ENCODE peak calls at places on chromosomes 3 and 15, in five cellular contexts. R is CD8-positive, alpha-beta T cell; Q is T-helper 1 cell; I is epithelial cell of esophagus; M is HTR-8/SVneo. W is an unnamed sample.

GRCh38 chr15:65326109-65326508 is 21.6 kb downstream of the RNU5B-1 start:
- DNase-seq in R (no peak), Q (no peak), I (peak; percentile 31), M (no peak), W (no peak)

GRCh38 chr3:177060492-177060891 is 136.8 kb downstream of the TBL1XR1 start:
- DNase-seq in R (peak; percentile 20), Q (no peak), I (no peak), M (no peak), W (no peak)

GRCh38 chr3:150345021-150345538 is 63.0 kb upstream of the TSC22D2 start:
- DNase-seq in R (no peak), Q (no peak), I (peak; percentile 99), M (peak; percentile 69), W (peak; percentile 71)

GRCh38 chr15:76799760-76800159 is 105.4 kb downstream of the SCAPER start:
- DNase-seq in R (no peak), Q (no peak), I (peak; percentile 83), M (peak; percentile 17), W (no peak)

GRCh38 chr3:11290743-11291680 is 18.8 kb downstream of the ATG7 start:
- DNase-seq in R (peak; percentile 41), Q (no peak), I (peak; percentile 53), M (no peak), W (peak; percentile 51)

GRCh38 chr15:100861511-100861991 is 18.1 kb upstream of the ALDH1A3 start:
- DNase-seq in R (no peak), Q (no peak), I (no peak), M (no peak), W (no peak)

GRCh38 chr15:60421544-60421943 is 23.8 kb upstream of the ANXA2 start:
- DNase-seq in R (no peak), Q (no peak), I (peak; percentile 65), M (no peak), W (no peak)

GRCh38 chr3:128619146-128619890 is 31.3 kb downstream of the RPN1 start:
- DNase-seq in R (no peak), Q (no peak), I (peak; percentile 90), M (no peak), W (peak; percentile 14)

GRCh38 chr3:127473244-127474024 is 117.1 kb downstream of the TPRA1 start:
- DNase-seq in R (no peak), Q (no peak), I (peak; percentile 34), M (peak; percentile 25), W (no peak)

GRCh38 chr15:51692154-51692553 is 10.9 kb downstream of the SCG3 start:
- DNase-seq in R (no peak), Q (no peak), I (no peak), M (no peak), W (no peak)

GRCh38 chr15:70569139-70569717 is 194.1 kb downstream of the UACA start:
- DNase-seq in R (no peak), Q (no peak), I (peak; percentile 26), M (peak; percentile 87), W (peak; percentile 43)

GRCh38 chr3:128849776-128850542 is 29.5 kb upstream of the ACAD9 start:
- DNase-seq in R (no peak), Q (no peak), I (no peak), M (peak; percentile 21), W (no peak)

GRCh38 chr3:194536883-194537637 is 50.3 kb upstream of the ATP13A3 start:
- DNase-seq in R (no peak), Q (no peak), I (peak; percentile 36), M (no peak), W (no peak)

GRCh38 chr3:90092994-90093393 is 985.6 kb downstream of the EPHA3 start:
- DNase-seq in R (no peak), Q (no peak), I (peak; percentile 33), M (peak; percentile 1), W (peak; percentile 11)

GRCh38 chr3:112818289-112818688 is 28.4 kb downstream of the CD200R1L start:
- DNase-seq in R (no peak), Q (no peak), I (peak; percentile 63), M (no peak), W (no peak)

GRCh38 chr3:38327335-38328009 is 19.1 kb upstream of the XYLB start:
- DNase-seq in R (no peak), Q (no peak), I (peak; percentile 55), M (peak; percentile 25), W (no peak)

GRCh38 chr15:26901036-26901435 is 34.2 kb downstream of the GABRA5 start:
- DNase-seq in R (no peak), Q (no peak), I (no peak), M (no peak), W (no peak)

GRCh38 chr15:70025413-70026296 is 72.1 kb downstream of the TLE3 start:
- DNase-seq in R (no peak), Q (no peak), I (no peak), M (no peak), W (no peak)

GRCh38 chr3:135982922-135983581 is 17.5 kb downstream of the PPP2R3A start:
- DNase-seq in R (no peak), Q (no peak), I (peak; percentile 77), M (peak; percentile 24), W (no peak)